ENCODE peak calls at places on chromosomes 5 and 9, in eight cellular contexts. One of them, this sample, is unnamed.
A peak's percentile ranks its signal among the peaks of the same experiment; 100 is the strongest.

GRCh38 chr9:134635431-134636141 is 6.0 kb upstream of the COL5A1 start:
- DNase-seq in fibroblast of lung: no peak
- DNase-seq in astrocyte of the cerebellum: no peak
- DNase-seq in body of pancreas: no peak
- DNase-seq in hepatocyte: no peak
- DNase-seq in left lung: peak; percentile 26
- DNase-seq in heart left ventricle: peak; percentile 31
- DNase-seq in MM.1S: no peak
- DNase-seq in this sample: no peak

GRCh38 chr9:78620764-78621163 is 323.8 kb downstream of the PSAT1 start:
- DNase-seq in hepatocyte: no peak
- DNase-seq in heart left ventricle: no peak
- DNase-seq in fibroblast of lung: peak; percentile 82
- DNase-seq in MM.1S: no peak
- DNase-seq in astrocyte of the cerebellum: peak; percentile 29
- DNase-seq in body of pancreas: no peak
- DNase-seq in left lung: no peak
- DNase-seq in this sample: peak; percentile 54

GRCh38 chr5:57495285-57495684 is 12.7 kb upstream of the ACTBL2 start:
- DNase-seq in hepatocyte: no peak
- DNase-seq in left lung: peak; percentile 68
- DNase-seq in MM.1S: peak; percentile 89
- DNase-seq in astrocyte of the cerebellum: no peak
- DNase-seq in heart left ventricle: no peak
- DNase-seq in fibroblast of lung: no peak
- DNase-seq in body of pancreas: no peak
- DNase-seq in this sample: no peak

GRCh38 chr9:121743441-121744001 is 92.1 kb downstream of the DAB2IP start:
- DNase-seq in left lung: peak; percentile 87
- DNase-seq in fibroblast of lung: peak; percentile 84
- DNase-seq in hepatocyte: peak; percentile 90
- DNase-seq in MM.1S: no peak
- DNase-seq in heart left ventricle: peak; percentile 91
- DNase-seq in body of pancreas: peak; percentile 93
- DNase-seq in astrocyte of the cerebellum: peak; percentile 45
- DNase-seq in this sample: peak; percentile 86

GRCh38 chr9:133102190-133103021 is 18.6 kb downstream of the RALGDS start:
- DNase-seq in fibroblast of lung: no peak
- DNase-seq in MM.1S: no peak
- DNase-seq in heart left ventricle: peak; percentile 56
- DNase-seq in body of pancreas: peak; percentile 5
- DNase-seq in astrocyte of the cerebellum: no peak
- DNase-seq in left lung: peak; percentile 26
- DNase-seq in hepatocyte: no peak
- DNase-seq in this sample: no peak

GRCh38 chr5:117713585-117714198 is 1139.1 kb upstream of the SEMA6A start:
- DNase-seq in heart left ventricle: no peak
- DNase-seq in MM.1S: no peak
- DNase-seq in left lung: no peak
- DNase-seq in astrocyte of the cerebellum: no peak
- DNase-seq in fibroblast of lung: no peak
- DNase-seq in hepatocyte: no peak
- DNase-seq in body of pancreas: no peak
- DNase-seq in this sample: peak; percentile 0

GRCh38 chr5:61735999-61736398 is 403.9 kb downstream of the ZSWIM6 start:
- DNase-seq in left lung: no peak
- DNase-seq in hepatocyte: no peak
- DNase-seq in astrocyte of the cerebellum: no peak
- DNase-seq in MM.1S: no peak
- DNase-seq in fibroblast of lung: no peak
- DNase-seq in heart left ventricle: no peak
- DNase-seq in body of pancreas: no peak
- DNase-seq in this sample: no peak

GRCh38 chr9:18857334-18857733 is 175.7 kb downstream of the SAXO1 start:
- DNase-seq in astrocyte of the cerebellum: no peak
- DNase-seq in left lung: no peak
- DNase-seq in hepatocyte: no peak
- DNase-seq in fibroblast of lung: no peak
- DNase-seq in body of pancreas: no peak
- DNase-seq in heart left ventricle: no peak
- DNase-seq in MM.1S: no peak
- DNase-seq in this sample: no peak

GRCh38 chr5:115455241-115455640 is 89.3 kb downstream of the FEM1C start:
- DNase-seq in left lung: no peak
- DNase-seq in fibroblast of lung: peak; percentile 87
- DNase-seq in MM.1S: no peak
- DNase-seq in astrocyte of the cerebellum: no peak
- DNase-seq in hepatocyte: peak; percentile 51
- DNase-seq in body of pancreas: peak; percentile 31
- DNase-seq in heart left ventricle: no peak
- DNase-seq in this sample: peak; percentile 79

DNA sequence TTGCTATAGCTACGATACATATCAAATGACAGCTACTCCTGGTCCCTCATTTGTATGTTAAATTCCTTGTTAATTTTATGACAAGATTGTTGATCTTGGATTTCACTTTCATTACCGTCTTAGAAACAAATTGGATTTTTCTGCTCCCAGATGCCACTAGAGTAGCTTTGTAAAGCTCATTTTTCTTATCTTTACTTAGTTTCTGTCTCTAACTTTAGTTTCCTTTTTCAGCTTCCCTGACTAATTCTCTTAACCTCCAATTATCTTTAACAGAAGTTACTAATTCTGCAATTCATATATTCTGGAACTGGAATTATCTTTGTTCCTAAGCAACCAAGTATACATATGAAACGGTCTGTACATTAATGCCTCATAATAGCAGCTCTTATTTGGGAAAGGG is 16.6 kb downstream of the ITGA1 start:
- DNase-seq in MM.1S: no peak
- DNase-seq in heart left ventricle: no peak
- DNase-seq in left lung: no peak
- DNase-seq in body of pancreas: no peak
- DNase-seq in astrocyte of the cerebellum: no peak
- DNase-seq in hepatocyte: no peak
- DNase-seq in fibroblast of lung: no peak
- DNase-seq in this sample: no peak
- H3K4me3 ChIP-seq in MM.1S: no peak overlapping the region
- H3K4me3 ChIP-seq in heart left ventricle: peak overlapping the region; percentile 2
- H3K4me3 ChIP-seq in left lung: no peak overlapping the region
- H3K4me3 ChIP-seq in body of pancreas: no peak overlapping the region
- H3K4me3 ChIP-seq in astrocyte of the cerebellum: no peak overlapping the region
- H3K4me3 ChIP-seq in hepatocyte: no peak overlapping the region
- H3K4me3 ChIP-seq in fibroblast of lung: peak overlapping the region; percentile 37
- H3K4me3 ChIP-seq in this sample: no peak overlapping the region

GRCh38 chr9:89603629-89604462 is 966 bp upstream of the GADD45G start:
- DNase-seq in fibroblast of lung: peak; percentile 48
- DNase-seq in hepatocyte: peak; percentile 93
- DNase-seq in heart left ventricle: peak; percentile 85
- DNase-seq in body of pancreas: peak; percentile 89
- DNase-seq in astrocyte of the cerebellum: no peak
- DNase-seq in MM.1S: peak; percentile 68
- DNase-seq in left lung: peak; percentile 79
- DNase-seq in this sample: peak; percentile 13
- TF ChIP-seq CTCF in fibroblast of lung: no peak
- TF ChIP-seq CTCF in hepatocyte: peak; percentile 69
- TF ChIP-seq CTCF in heart left ventricle: peak; percentile 31
- TF ChIP-seq CTCF in body of pancreas: peak; percentile 31
- TF ChIP-seq CTCF in astrocyte of the cerebellum: peak; percentile 37
- TF ChIP-seq CTCF in MM.1S: peak; percentile 51
- TF ChIP-seq CTCF in left lung: peak; percentile 27
- TF ChIP-seq CTCF in this sample: peak; percentile 8

DNA sequence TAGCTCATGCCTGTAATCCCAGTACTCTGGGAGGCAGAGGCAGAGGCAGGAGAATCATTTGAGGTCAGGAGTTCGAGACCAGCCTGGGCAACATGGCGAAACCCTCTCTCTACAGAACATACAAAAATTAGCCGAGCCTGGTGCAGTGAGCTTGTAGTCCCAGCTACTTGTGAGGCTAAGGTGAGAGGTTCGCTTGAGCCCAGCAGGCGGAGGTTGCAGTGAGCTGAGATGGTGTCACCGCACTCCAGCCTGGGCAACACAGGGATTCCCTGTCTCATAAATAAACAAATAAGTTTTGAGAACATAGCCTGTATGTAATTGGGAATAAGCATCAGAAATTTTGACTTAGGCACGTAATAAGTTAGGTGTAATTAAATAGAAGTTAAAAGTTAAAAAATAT is 971.7 kb upstream of the COX7C start:
- DNase-seq in hepatocyte: no peak
- DNase-seq in left lung: no peak
- DNase-seq in fibroblast of lung: no peak
- DNase-seq in body of pancreas: no peak
- DNase-seq in heart left ventricle: no peak
- DNase-seq in astrocyte of the cerebellum: no peak
- DNase-seq in MM.1S: no peak
- DNase-seq in this sample: no peak
- H3K4me3 ChIP-seq in hepatocyte: no peak overlapping the region
- H3K4me3 ChIP-seq in left lung: no peak overlapping the region
- H3K4me3 ChIP-seq in fibroblast of lung: no peak overlapping the region
- H3K4me3 ChIP-seq in body of pancreas: no peak overlapping the region
- H3K4me3 ChIP-seq in heart left ventricle: no peak overlapping the region
- H3K4me3 ChIP-seq in astrocyte of the cerebellum: no peak overlapping the region
- H3K4me3 ChIP-seq in MM.1S: no peak overlapping the region
- H3K4me3 ChIP-seq in this sample: no peak overlapping the region

GRCh38 chr5:43008369-43009158 is 31.6 kb downstream of the ANXA2R start:
- DNase-seq in left lung: peak; percentile 91
- DNase-seq in MM.1S: peak; percentile 96
- DNase-seq in heart left ventricle: peak; percentile 93
- DNase-seq in hepatocyte: peak; percentile 89
- DNase-seq in fibroblast of lung: peak; percentile 93
- DNase-seq in astrocyte of the cerebellum: peak; percentile 81
- DNase-seq in body of pancreas: peak; percentile 70
- DNase-seq in this sample: peak; percentile 91
- TF ChIP-seq CTCF in left lung: no peak
- TF ChIP-seq CTCF in MM.1S: peak; percentile 33
- TF ChIP-seq CTCF in heart left ventricle: no peak
- TF ChIP-seq CTCF in hepatocyte: no peak
- TF ChIP-seq CTCF in fibroblast of lung: no peak
- TF ChIP-seq CTCF in astrocyte of the cerebellum: peak; percentile 8
- TF ChIP-seq CTCF in body of pancreas: no peak
- TF ChIP-seq CTCF in this sample: peak; percentile 16